ENCODE peak calls at places on chromosome 5, in five cellular contexts. B, R, P, D and N are unnamed samples. For H3K4me1, the result is how much of the 10 kb centered on the place peaks cover.

GRCh38 chr5:61228691-61229280 is 66.5 kb upstream of the SMIM15 start:
- DNase-seq in B (no peak), D (no peak), P (no peak), R (no peak), N (no peak)

GRCh38 chr5:95281211-95281610 is 3.7 kb downstream of the MCTP1 start:
- DNase-seq in D (no peak), R (no peak), B (peak), P (no peak), N (no peak)

GRCh38 chr5:57650360-57651069 is 167.9 kb upstream of the ACTBL2 start:
- DNase-seq in B (peak), D (peak), R (no peak), P (no peak), N (peak)

GRCh38 chr5:38468978-38469706 is 87.3 kb downstream of the LIFR start:
- DNase-seq in R (peak), B (no peak), D (no peak), P (peak), N (no peak)

GRCh38 chr5:10489810-10490426 is 48.2 kb downstream of the ROPN1L start:
- DNase-seq in R (no peak), B (no peak), P (no peak), D (no peak), N (no peak)

GRCh38 chr5:77945874-77946273 is 169.7 kb upstream of the TBCA start:
- DNase-seq in B (no peak), P (no peak), D (no peak), R (no peak), N (no peak)

GRCh38 chr5:56314536-56314935 is 81.4 kb upstream of the ANKRD55 start:
- DNase-seq in D (peak), B (no peak), R (no peak), P (no peak), N (peak)

GRCh38 chr5:147487031-147487750 is 22.7 kb downstream of the DPYSL3 start:
- DNase-seq in D (no peak), B (no peak), P (no peak), R (no peak), N (no peak)

GRCh38 chr5:9156282-9156681 is 389.6 kb downstream of the SEMA5A start:
- DNase-seq in P (no peak), B (no peak), D (no peak), R (no peak), N (no peak)

GRCh38 chr5:29984153-29984534 is 1209.3 kb upstream of the CDH6 start:
- DNase-seq in P (no peak), D (no peak), R (no peak), B (no peak), N (no peak)

GRCh38 chr5:175535781-175536180 is 57.4 kb downstream of the SFXN1 start:
- DNase-seq in P (no peak), R (no peak), D (no peak), B (no peak), N (no peak)

GRCh38 chr5:115465416-115465815 is 79.2 kb downstream of the FEM1C start:
- DNase-seq in B (no peak), P (no peak), D (no peak), R (no peak), N (no peak)

GRCh38 chr5:105530716-105531261 is 1968.2 kb upstream of the NUDT12 start:
- DNase-seq in R (no peak), P (no peak), D (no peak), B (no peak), N (no peak)

GRCh38 chr5:113250341-113250953 is 184.3 kb downstream of the TSSK1B start:
- DNase-seq in R (no peak), P (peak), D (no peak), B (no peak), N (no peak)

GRCh38 chr5:136133416-136134383 is 1.1 kb downstream of the SMAD5 start:
- DNase-seq in D (peak), P (peak), B (no peak), R (no peak), N (peak)

GRCh38 chr5:136135536-136135935 is 2.9 kb downstream of the SMAD5 start:
- DNase-seq in P (no peak), D (no peak), R (no peak), B (no peak), N (no peak)

GRCh38 chr5:136132087-136132486 is 558 bp upstream of the SMAD5 start:
- DNase-seq in R (peak), P (peak), B (no peak), D (no peak), N (peak)

GRCh38 chr5:136132557-136133415 is at the start of gene SMAD5:
- DNase-seq in P (peak), R (peak), D (peak), B (peak), N (peak)

DNA sequence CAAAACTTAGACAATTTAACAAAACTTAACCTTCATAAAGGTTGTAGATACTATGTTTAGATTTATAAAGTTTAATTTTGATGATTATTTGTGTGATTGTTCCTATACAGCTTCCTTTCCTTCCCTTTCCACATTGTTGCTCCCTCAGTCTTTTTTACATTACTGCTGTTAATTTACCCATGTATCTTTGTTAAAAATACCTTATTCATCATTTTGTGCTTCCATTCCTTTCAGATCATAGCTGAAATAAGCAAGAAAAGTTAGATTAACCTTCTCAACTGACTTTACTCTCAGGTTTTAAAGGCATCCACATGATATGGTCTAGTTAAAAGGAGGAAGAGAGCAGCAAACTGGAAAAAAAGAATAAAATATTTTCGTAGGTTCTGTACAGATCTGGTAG is 2.0 kb downstream of the SMAD5 start:
- DNase-seq in P (no peak), B (no peak), R (no peak), D (no peak), N (no peak)
- H3K4me3 ChIP-seq in P (peak), B (no peak), R (no peak), D (peak), N (peak)

GRCh38 chr5:177491429-177491945 is 5.9 kb downstream of the PDLIM7 start:
- DNase-seq in D (no peak), P (no peak), R (no peak), B (no peak), N (peak)

GRCh38 chr5:177490311-177490991 is 7.0 kb downstream of the PDLIM7 start:
- DNase-seq in P (no peak), D (no peak), B (no peak), R (no peak), N (no peak)

GRCh38 chr5:177489119-177489716 is 8.2 kb downstream of the PDLIM7 start:
- DNase-seq in B (no peak), P (no peak), D (no peak), R (peak), N (peak)

GRCh38 chr5:177491983-177492746 is 5.2 kb downstream of the PDLIM7 start:
- DNase-seq in R (no peak), P (no peak), D (no peak), B (no peak), N (no peak)

GRCh38 chr5:177490992-177491391 is 6.4 kb downstream of the PDLIM7 start:
- DNase-seq in R (no peak), B (no peak), P (no peak), D (no peak), N (no peak)
- H3K4me1 ChIP-seq in R (under half), B (under half), P (under half), D (under half), N (under half)

DNA sequence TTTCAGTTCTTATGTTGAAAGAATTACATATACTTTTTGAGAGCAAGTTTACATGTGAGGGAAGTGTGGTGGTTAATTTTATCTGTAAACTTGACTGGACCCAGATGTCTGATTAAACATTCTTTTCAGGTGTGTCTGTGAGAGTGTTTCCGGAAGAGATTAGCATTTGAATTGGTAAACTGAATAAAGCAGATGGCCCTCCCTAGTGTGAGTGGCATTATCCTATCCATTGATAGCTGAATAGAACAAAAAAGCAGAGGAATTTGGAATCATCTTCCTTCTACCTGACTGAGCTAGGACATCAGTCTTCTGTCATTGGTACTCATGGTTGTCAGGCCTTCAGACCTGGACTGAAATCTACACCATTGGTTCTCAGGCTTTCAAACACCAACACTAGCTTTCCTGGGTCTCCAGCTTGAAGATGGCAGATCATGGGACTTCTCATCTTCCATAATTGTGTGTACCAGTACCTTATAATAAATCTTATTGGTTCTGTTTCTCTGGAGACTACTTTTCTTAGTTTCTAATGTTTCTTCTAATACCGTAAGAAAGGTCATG is 36.6 kb downstream of the NREP start:
- DNase-seq in P (no peak), B (no peak), R (no peak), D (no peak), N (no peak)
- TF ChIP-seq CTCF in P (no peak), B (no peak), R (no peak), D (no peak), N (no peak)

GRCh38 chr5:1008451-1009358 is at the start of gene NKD2:
- DNase-seq in R (peak), D (peak), P (peak), B (no peak), N (peak)

GRCh38 chr5:1010641-1011046 is 2.0 kb downstream of the NKD2 start:
- DNase-seq in D (peak), R (peak), P (peak), B (no peak), N (no peak)

GRCh38 chr5:1009359-1010180 is 968 bp downstream of the NKD2 start:
- DNase-seq in R (peak), P (peak), D (peak), B (no peak), N (no peak)

GRCh38 chr5:1011226-1011631 is 2.6 kb downstream of the NKD2 start:
- DNase-seq in P (peak), R (peak), D (peak), B (no peak), N (peak)

GRCh38 chr5:1010181-1010510 is 1.5 kb downstream of the NKD2 start:
- DNase-seq in R (peak), D (no peak), P (peak), B (no peak), N (no peak)
- H3K4me3 ChIP-seq in R (no peak), D (no peak), P (peak), B (peak), N (no peak)

DNA sequence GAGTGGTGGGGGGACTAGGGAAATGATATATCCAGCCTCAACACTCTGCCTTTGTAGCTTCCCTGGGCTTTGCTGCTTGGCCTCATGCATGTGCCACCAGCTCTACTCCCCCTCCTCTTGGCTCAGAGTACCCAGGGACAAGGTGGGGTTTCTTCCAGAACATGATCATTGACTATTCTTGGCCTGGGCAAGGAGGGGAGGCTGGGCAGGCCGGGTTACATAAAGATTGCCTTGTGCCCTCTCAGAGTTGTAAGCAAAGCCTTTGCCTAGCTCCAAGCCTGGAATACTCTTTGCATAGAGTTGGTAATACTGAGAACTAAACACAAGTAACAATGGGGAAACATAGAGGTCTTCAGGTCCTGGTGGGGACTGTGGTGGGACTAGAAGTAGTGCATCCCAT is 11.9 kb downstream of the ADRB2 start:
- DNase-seq in B (no peak), D (no peak), R (no peak), P (no peak), N (no peak)
- H3K4me1 ChIP-seq in B (under half), D (under half), R (under half), P (under half), N (under half)